ENCODE peak calls at places on chromosome 11, in four cellular contexts. R, B, C and Q are unnamed samples.
A peak's percentile ranks its signal among the peaks of the same experiment; 100 is the strongest.

GRCh38 chr11:128814856-128815705 is 52.0 kb downstream of the KCNJ1 start:
- DNase-seq in R (peak; percentile 86), B (peak; percentile 68), C (peak; percentile 46), Q (peak; percentile 76)

GRCh38 chr11:8838248-8838647 is 72.7 kb upstream of the AKIP1 start:
- DNase-seq in B (peak; percentile 84), C (no peak), R (peak; percentile 94), Q (peak; percentile 54)

GRCh38 chr11:34104680-34105078 is 750 bp upstream of the NAT10 start:
- DNase-seq in B (no peak), C (peak; percentile 5), R (no peak), Q (no peak)

GRCh38 chr11:89495951-89496350 is 4.8 kb upstream of the NOX4 start:
- DNase-seq in C (peak; percentile 13), B (peak; percentile 94), R (peak; percentile 93), Q (peak; percentile 25)

GRCh38 chr11:111135101-111135500 is 110.4 kb upstream of the POU2AF2 start:
- DNase-seq in B (no peak), C (no peak), R (no peak), Q (no peak)

GRCh38 chr11:22802861-22803260 is 26.7 kb downstream of the SVIP start:
- DNase-seq in R (no peak), C (no peak), B (no peak), Q (no peak)

GRCh38 chr11:13102865-13103539 is 93.9 kb downstream of the RASSF10 start:
- DNase-seq in C (no peak), B (no peak), R (no peak), Q (no peak)

GRCh38 chr11:86456075-86456939 is 81.6 kb downstream of the CCDC81 start:
- DNase-seq in R (peak; percentile 80), B (peak; percentile 35), C (peak; percentile 89), Q (peak; percentile 64)

GRCh38 chr11:34278708-34279297 is 79.0 kb downstream of the ABTB2 start:
- DNase-seq in R (no peak), C (no peak), B (no peak), Q (no peak)

GRCh38 chr11:33893711-33894401 is 2.0 kb upstream of the LMO2 start:
- DNase-seq in C (no peak), B (no peak), R (no peak), Q (no peak)

GRCh38 chr11:60155928-60156327 is 27.0 kb downstream of the MS4A6A start:
- DNase-seq in C (peak; percentile 52), B (no peak), R (no peak), Q (peak; percentile 39)

GRCh38 chr11:2276280-2276998 is 6.1 kb upstream of the ASCL2 start:
- DNase-seq in B (no peak), C (no peak), R (no peak), Q (no peak)

GRCh38 chr11:133978816-133979215 is 22.0 kb upstream of the IGSF9B start:
- DNase-seq in B (no peak), C (peak; percentile 15), R (peak; percentile 3), Q (peak; percentile 26)